ENCODE peak calls at places on chromosomes 16 and 17, in five cellular contexts. One of them, this sample, is unnamed.

GRCh38 chr16:10150906-10151305 is 31.3 kb downstream of the GRIN2A start:
- DNase-seq in MM.1S: no peak
- DNase-seq in heart right ventricle: no peak
- DNase-seq in ascending aorta: no peak
- DNase-seq in foreskin fibroblast: no peak
- DNase-seq in this sample: no peak

GRCh38 chr17:42321555-42321954 is 33.3 kb downstream of the STAT5A start:
- DNase-seq in heart right ventricle: no peak
- DNase-seq in foreskin fibroblast: no peak
- DNase-seq in ascending aorta: no peak
- DNase-seq in MM.1S: no peak
- DNase-seq in this sample: no peak

GRCh38 chr17:7956208-7956965 is 24.4 kb downstream of the CNTROB start:
- DNase-seq in ascending aorta: no peak
- DNase-seq in MM.1S: no peak
- DNase-seq in foreskin fibroblast: no peak
- DNase-seq in heart right ventricle: peak; percentile 62
- DNase-seq in this sample: peak; percentile 81

GRCh38 chr17:68302666-68303065 is 11.4 kb downstream of the ARSG start:
- DNase-seq in foreskin fibroblast: no peak
- DNase-seq in ascending aorta: no peak
- DNase-seq in heart right ventricle: no peak
- DNase-seq in MM.1S: no peak
- DNase-seq in this sample: no peak

GRCh38 chr17:62826956-62827355 is 18.8 kb upstream of the MARCHF10 start:
- DNase-seq in ascending aorta: no peak
- DNase-seq in foreskin fibroblast: no peak
- DNase-seq in MM.1S: no peak
- DNase-seq in heart right ventricle: no peak
- DNase-seq in this sample: no peak

GRCh38 chr17:50611639-50612038 is 23.0 kb upstream of the ABCC3 start:
- DNase-seq in ascending aorta: no peak
- DNase-seq in foreskin fibroblast: no peak
- DNase-seq in MM.1S: no peak
- DNase-seq in heart right ventricle: no peak
- DNase-seq in this sample: peak; percentile 12

GRCh38 chr17:2468270-2468669 is 43.4 kb downstream of the METTL16 start:
- DNase-seq in foreskin fibroblast: no peak
- DNase-seq in MM.1S: no peak
- DNase-seq in ascending aorta: no peak
- DNase-seq in heart right ventricle: no peak
- DNase-seq in this sample: no peak

GRCh38 chr16:70162041-70162451 is 11.5 kb upstream of the CLEC18C start:
- DNase-seq in ascending aorta: no peak
- DNase-seq in foreskin fibroblast: peak; percentile 59
- DNase-seq in MM.1S: no peak
- DNase-seq in heart right ventricle: no peak
- DNase-seq in this sample: peak; percentile 71

GRCh38 chr17:29723283-29724047 is 100.8 kb upstream of the CORO6 start:
- DNase-seq in foreskin fibroblast: no peak
- DNase-seq in heart right ventricle: no peak
- DNase-seq in MM.1S: no peak
- DNase-seq in ascending aorta: no peak
- DNase-seq in this sample: no peak

GRCh38 chr17:29590261-29590978 is 972 bp upstream of the GIT1 start:
- DNase-seq in MM.1S: no peak
- DNase-seq in foreskin fibroblast: no peak
- DNase-seq in heart right ventricle: peak; percentile 24
- DNase-seq in ascending aorta: no peak
- DNase-seq in this sample: no peak

GRCh38 chr16:46947900-46948547 is 25.4 kb downstream of the DNAJA2 start:
- DNase-seq in MM.1S: peak; percentile 65
- DNase-seq in foreskin fibroblast: peak; percentile 32
- DNase-seq in heart right ventricle: no peak
- DNase-seq in ascending aorta: no peak
- DNase-seq in this sample: peak; percentile 59

GRCh38 chr17:18987862-18988545 is 16.6 kb downstream of the FAM83G start:
- DNase-seq in ascending aorta: no peak
- DNase-seq in MM.1S: no peak
- DNase-seq in heart right ventricle: no peak
- DNase-seq in foreskin fibroblast: no peak
- DNase-seq in this sample: no peak

GRCh38 chr16:1193143-1193824 is 31.8 kb downstream of the TPSG1 start:
- DNase-seq in heart right ventricle: no peak
- DNase-seq in ascending aorta: no peak
- DNase-seq in foreskin fibroblast: no peak
- DNase-seq in MM.1S: no peak
- DNase-seq in this sample: no peak

GRCh38 chr17:77319211-77320031 is 178.7 kb downstream of the SEC14L1 start:
- DNase-seq in ascending aorta: peak; percentile 75
- DNase-seq in heart right ventricle: peak; percentile 76
- DNase-seq in MM.1S: peak; percentile 86
- DNase-seq in foreskin fibroblast: peak; percentile 90
- DNase-seq in this sample: peak; percentile 93

GRCh38 chr16:996672-997071 is 15.1 kb downstream of the SOX8 start:
- DNase-seq in foreskin fibroblast: no peak
- DNase-seq in heart right ventricle: no peak
- DNase-seq in ascending aorta: no peak
- DNase-seq in MM.1S: no peak
- DNase-seq in this sample: no peak

GRCh38 chr16:7051586-7052349 is 280.9 kb upstream of the RBFOX1 start:
- DNase-seq in MM.1S: no peak
- DNase-seq in heart right ventricle: no peak
- DNase-seq in foreskin fibroblast: no peak
- DNase-seq in ascending aorta: no peak
- DNase-seq in this sample: no peak

GRCh38 chr17:45770632-45771472 is 13.3 kb upstream of the CRHR1 start:
- DNase-seq in ascending aorta: no peak
- DNase-seq in MM.1S: no peak
- DNase-seq in heart right ventricle: no peak
- DNase-seq in foreskin fibroblast: no peak
- DNase-seq in this sample: no peak

GRCh38 chr16:50204426-50205108 is 51.5 kb downstream of the TENT4B start:
- DNase-seq in heart right ventricle: no peak
- DNase-seq in ascending aorta: no peak
- DNase-seq in foreskin fibroblast: no peak
- DNase-seq in MM.1S: no peak
- DNase-seq in this sample: no peak

GRCh38 chr16:15899538-15900100 is 11.2 kb upstream of the CEP20 start:
- DNase-seq in foreskin fibroblast: peak; percentile 72
- DNase-seq in heart right ventricle: no peak
- DNase-seq in MM.1S: no peak
- DNase-seq in ascending aorta: no peak
- DNase-seq in this sample: peak; percentile 52

GRCh38 chr17:81479175-81479574 is 33.4 kb downstream of the ACTG1 start:
- DNase-seq in foreskin fibroblast: peak; percentile 17
- DNase-seq in MM.1S: no peak
- DNase-seq in heart right ventricle: no peak
- DNase-seq in ascending aorta: no peak
- DNase-seq in this sample: no peak

GRCh38 chr16:85200471-85201278 is 88.4 kb upstream of the CIBAR2 start:
- DNase-seq in foreskin fibroblast: no peak
- DNase-seq in MM.1S: peak; percentile 26
- DNase-seq in ascending aorta: no peak
- DNase-seq in heart right ventricle: no peak
- DNase-seq in this sample: peak; percentile 60

GRCh38 chr17:7997186-7997585 is 5.2 kb upstream of the GUCY2D start:
- DNase-seq in foreskin fibroblast: no peak
- DNase-seq in ascending aorta: no peak
- DNase-seq in MM.1S: peak; percentile 94
- DNase-seq in heart right ventricle: peak; percentile 25
- DNase-seq in this sample: peak; percentile 53

GRCh38 chr16:1002399-1003161 is 21.0 kb downstream of the SOX8 start:
- DNase-seq in MM.1S: no peak
- DNase-seq in foreskin fibroblast: peak; percentile 73
- DNase-seq in ascending aorta: no peak
- DNase-seq in heart right ventricle: no peak
- DNase-seq in this sample: peak; percentile 78

GRCh38 chr17:42289863-42290165 is 1.5 kb downstream of the STAT5A start:
- DNase-seq in ascending aorta: no peak
- DNase-seq in MM.1S: no peak
- DNase-seq in foreskin fibroblast: no peak
- DNase-seq in heart right ventricle: no peak
- DNase-seq in this sample: no peak

GRCh38 chr17:8935194-8935593 is 30.3 kb downstream of the PIK3R5 start:
- DNase-seq in MM.1S: no peak
- DNase-seq in foreskin fibroblast: no peak
- DNase-seq in ascending aorta: no peak
- DNase-seq in heart right ventricle: no peak
- DNase-seq in this sample: no peak

GRCh38 chr17:74971842-74972106 is 785 bp downstream of the HID1 start:
- DNase-seq in heart right ventricle: no peak
- DNase-seq in ascending aorta: no peak
- DNase-seq in MM.1S: no peak
- DNase-seq in foreskin fibroblast: no peak
- DNase-seq in this sample: no peak

GRCh38 chr17:40319651-40320550 is 10.9 kb downstream of the RARA start:
- DNase-seq in foreskin fibroblast: no peak
- DNase-seq in ascending aorta: no peak
- DNase-seq in MM.1S: peak; percentile 43
- DNase-seq in heart right ventricle: peak; percentile 54
- DNase-seq in this sample: no peak

GRCh38 chr16:84369105-84369504 is 767 bp downstream of the ATP2C2 start:
- DNase-seq in MM.1S: no peak
- DNase-seq in heart right ventricle: no peak
- DNase-seq in ascending aorta: no peak
- DNase-seq in foreskin fibroblast: no peak
- DNase-seq in this sample: no peak

GRCh38 chr16:14409563-14409962 is 220.5 kb downstream of the PARN start:
- DNase-seq in heart right ventricle: no peak
- DNase-seq in ascending aorta: peak; percentile 24
- DNase-seq in foreskin fibroblast: peak; percentile 95
- DNase-seq in MM.1S: no peak
- DNase-seq in this sample: peak; percentile 98

GRCh38 chr16:47461598-47462266 is 601 bp downstream of the PHKB start:
- DNase-seq in MM.1S: peak; percentile 80
- DNase-seq in foreskin fibroblast: peak; percentile 14
- DNase-seq in heart right ventricle: no peak
- DNase-seq in ascending aorta: no peak
- DNase-seq in this sample: peak; percentile 79

GRCh38 chr17:29291163-29291752 is 2.7 kb downstream of the NUFIP2 start:
- DNase-seq in heart right ventricle: no peak
- DNase-seq in foreskin fibroblast: peak; percentile 41
- DNase-seq in ascending aorta: no peak
- DNase-seq in MM.1S: peak; percentile 73
- DNase-seq in this sample: peak; percentile 79

GRCh38 chr16:88378401-88378800 is 4.4 kb upstream of the ZNF469 start:
- DNase-seq in ascending aorta: no peak
- DNase-seq in foreskin fibroblast: no peak
- DNase-seq in MM.1S: no peak
- DNase-seq in heart right ventricle: no peak
- DNase-seq in this sample: no peak

DNA sequence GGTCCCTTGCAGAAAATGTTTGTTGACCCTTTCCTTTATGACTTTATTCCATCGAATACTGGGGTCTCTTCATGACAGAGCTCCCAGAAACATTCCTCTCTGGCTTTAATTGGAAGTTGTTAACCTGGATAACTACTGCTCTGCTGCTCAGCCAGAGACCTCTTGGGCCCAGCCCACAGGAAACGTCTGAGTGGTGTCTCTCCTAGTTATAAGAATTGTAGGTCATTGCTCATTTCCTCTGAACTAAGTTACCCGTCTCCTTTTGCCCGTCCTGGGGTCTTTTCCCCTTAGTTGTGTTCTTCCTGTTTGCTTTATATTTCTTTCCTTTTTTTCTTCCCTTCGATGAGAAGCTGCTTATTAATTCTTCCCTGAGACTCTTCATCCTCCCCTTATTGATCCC is 9.0 kb downstream of the MAP2K6 start:
- DNase-seq in foreskin fibroblast: no peak
- DNase-seq in MM.1S: no peak
- DNase-seq in ascending aorta: no peak
- DNase-seq in heart right ventricle: no peak
- DNase-seq in this sample: no peak
- H3K4me3 ChIP-seq in foreskin fibroblast: no peak overlapping the region
- H3K4me3 ChIP-seq in MM.1S: no peak overlapping the region
- H3K4me3 ChIP-seq in ascending aorta: no peak overlapping the region
- H3K4me3 ChIP-seq in heart right ventricle: no peak overlapping the region
- H3K4me3 ChIP-seq in this sample: no peak overlapping the region

GRCh38 chr16:80803341-80804060 is 897 bp downstream of the CDYL2 start:
- DNase-seq in heart right ventricle: peak; percentile 33
- DNase-seq in ascending aorta: no peak
- DNase-seq in MM.1S: no peak
- DNase-seq in foreskin fibroblast: no peak
- DNase-seq in this sample: peak; percentile 14
- TF ChIP-seq CTCF in heart right ventricle: peak; percentile 34
- TF ChIP-seq CTCF in ascending aorta: peak; percentile 31
- TF ChIP-seq CTCF in MM.1S: peak; percentile 9
- TF ChIP-seq CTCF in foreskin fibroblast: peak; percentile 71
- TF ChIP-seq CTCF in this sample: peak; percentile 53

DNA sequence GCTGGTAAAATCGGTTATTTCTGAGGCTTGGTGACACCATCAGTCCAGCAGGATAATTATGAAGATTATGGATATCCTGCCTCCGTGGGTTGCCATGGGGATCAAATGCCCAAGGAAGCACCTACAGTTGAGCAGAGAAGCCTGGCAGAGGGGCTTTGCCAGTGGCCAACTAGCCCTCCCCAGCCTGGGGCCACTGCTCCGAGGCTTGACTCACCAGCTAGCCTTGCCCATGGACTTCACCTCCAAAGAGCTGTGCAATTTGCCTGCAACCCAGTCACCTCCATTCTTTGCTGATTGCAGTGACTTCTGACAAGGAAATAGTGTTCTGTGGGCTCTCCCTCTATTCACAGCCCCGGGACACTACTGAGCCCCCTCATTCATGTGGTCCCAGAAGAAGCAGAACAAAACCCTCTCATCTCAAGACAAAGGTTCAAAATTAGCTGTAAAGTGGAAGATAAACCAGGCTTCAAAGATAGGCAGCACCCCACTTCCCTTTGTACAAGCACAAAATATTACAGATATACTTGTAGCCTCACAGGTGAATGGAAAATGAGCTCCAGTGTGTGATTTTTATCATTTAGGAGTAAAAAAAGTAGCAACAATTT is 1.6 kb downstream of the PECAM1 start:
- DNase-seq in foreskin fibroblast: no peak
- DNase-seq in MM.1S: no peak
- DNase-seq in heart right ventricle: no peak
- DNase-seq in ascending aorta: no peak
- DNase-seq in this sample: no peak
- H3K4me3 ChIP-seq in foreskin fibroblast: no peak overlapping the region
- H3K4me3 ChIP-seq in MM.1S: no peak overlapping the region
- H3K4me3 ChIP-seq in heart right ventricle: peak overlapping the region; percentile 47
- H3K4me3 ChIP-seq in ascending aorta: peak overlapping the region; percentile 43
- H3K4me3 ChIP-seq in this sample: no peak overlapping the region

GRCh38 chr16:11285842-11286241 is 4.7 kb upstream of the PRM1 start:
- DNase-seq in foreskin fibroblast: no peak
- DNase-seq in MM.1S: no peak
- DNase-seq in heart right ventricle: no peak
- DNase-seq in ascending aorta: no peak
- DNase-seq in this sample: no peak

GRCh38 chr16:11278681-11279628 is 2.2 kb downstream of the PRM1 start:
- DNase-seq in ascending aorta: no peak
- DNase-seq in foreskin fibroblast: no peak
- DNase-seq in MM.1S: no peak
- DNase-seq in heart right ventricle: no peak
- DNase-seq in this sample: no peak

GRCh38 chr16:11280616-11281522 is at the start of gene PRM1:
- DNase-seq in MM.1S: no peak
- DNase-seq in foreskin fibroblast: no peak
- DNase-seq in ascending aorta: no peak
- DNase-seq in heart right ventricle: no peak
- DNase-seq in this sample: no peak

GRCh38 chr16:11289202-11289601 is 8.1 kb upstream of the PRM1 start:
- DNase-seq in heart right ventricle: no peak
- DNase-seq in foreskin fibroblast: no peak
- DNase-seq in ascending aorta: no peak
- DNase-seq in MM.1S: no peak
- DNase-seq in this sample: no peak

GRCh38 chr16:11283820-11284248 is 2.7 kb upstream of the PRM1 start:
- DNase-seq in heart right ventricle: no peak
- DNase-seq in ascending aorta: no peak
- DNase-seq in foreskin fibroblast: no peak
- DNase-seq in MM.1S: no peak
- DNase-seq in this sample: peak; percentile 76
- TF ChIP-seq CTCF in heart right ventricle: no peak
- TF ChIP-seq CTCF in ascending aorta: no peak
- TF ChIP-seq CTCF in foreskin fibroblast: peak; percentile 5
- TF ChIP-seq CTCF in MM.1S: no peak
- TF ChIP-seq CTCF in this sample: peak; percentile 34